ENCODE peak calls at places on chromosome 14, in eight cellular contexts. A, P, C, L, D, S, K and W are unnamed samples.

GRCh38 chr14:99479903-99480855 is 480 bp downstream of the SETD3 start:
- DNase-seq in A (peak), S (peak), P (no peak), C (peak), D (peak), L (peak), K (peak), W (peak)

GRCh38 chr14:98931911-98932310 is 340.1 kb downstream of the BCL11B start:
- DNase-seq in C (no peak), S (no peak), L (no peak), A (no peak), D (no peak), K (no peak), P (no peak), W (no peak)

GRCh38 chr14:76376001-76376404 is at the start of gene ESRRB:
- DNase-seq in D (no peak), S (no peak), P (no peak), A (peak), C (no peak), K (no peak), L (no peak), W (no peak)

GRCh38 chr14:23376477-23377200 is at the start of gene CMTM5:
- DNase-seq in S (peak), A (no peak), C (no peak), K (peak), L (no peak), D (no peak), P (no peak), W (no peak)

GRCh38 chr14:43005807-43006206 is 1399.1 kb downstream of the LRFN5 start:
- DNase-seq in A (no peak), S (no peak), L (no peak), D (no peak), C (no peak), K (no peak), P (no peak), W (peak)

GRCh38 chr14:76917158-76917596 is 91.0 kb downstream of the LRRC74A start:
- DNase-seq in A (peak), K (peak), C (peak), D (peak), S (no peak), P (no peak), L (no peak), W (peak)

GRCh38 chr14:59347511-59347900 is 117.7 kb downstream of the GPR135 start:
- DNase-seq in D (no peak), K (no peak), L (no peak), A (no peak), P (no peak), C (no peak), S (no peak), W (no peak)

GRCh38 chr14:94780536-94781404 is 10.9 kb upstream of the GSC start:
- DNase-seq in C (no peak), P (no peak), K (no peak), L (no peak), S (no peak), A (no peak), D (no peak), W (no peak)

GRCh38 chr14:61034416-61035100 is 53.5 kb downstream of the SLC38A6 start:
- DNase-seq in A (no peak), K (no peak), L (no peak), S (no peak), P (no peak), C (no peak), D (no peak), W (no peak)

GRCh38 chr14:22390824-22391461 is 198.1 kb downstream of the DAD1 start:
- DNase-seq in A (no peak), L (no peak), P (no peak), C (no peak), S (no peak), D (no peak), K (no peak), W (no peak)

GRCh38 chr14:29955087-29955486 is 27.4 kb upstream of the PRKD1 start:
- DNase-seq in A (no peak), K (no peak), P (no peak), D (no peak), C (no peak), L (no peak), S (no peak), W (no peak)

GRCh38 chr14:68792022-68792829 is 641 bp downstream of the ZFP36L1 start:
- DNase-seq in K (peak), A (no peak), S (no peak), D (no peak), P (no peak), L (no peak), C (peak), W (no peak)

GRCh38 chr14:103028161-103028767 is 29.1 kb downstream of the CDC42BPB start:
- DNase-seq in K (no peak), P (no peak), D (no peak), C (no peak), L (no peak), S (no peak), A (no peak), W (no peak)